ENCODE peak calls at places on chromosomes 13 and 19, in nine cellular contexts. M, B, E, Y, Z, W, F, K and C are unnamed samples.

GRCh38 chr13:78410847-78411246 is 192.5 kb downstream of the POU4F1 start:
- DNase-seq in E (no peak), Y (no peak), M (no peak), Z (no peak), B (no peak), W (no peak), F (no peak), K (no peak), C (no peak)

GRCh38 chr13:86729206-86729605 is 930.0 kb upstream of the SLITRK6 start:
- DNase-seq in E (no peak), W (no peak), M (no peak), F (no peak), K (no peak), Z (peak), B (no peak), Y (no peak), C (no peak)

GRCh38 chr13:76884167-76884566 is 2.0 kb downstream of the KCTD12 start:
- DNase-seq in E (no peak), K (no peak), B (peak), M (no peak), Z (no peak), Y (peak), F (peak), W (peak), C (no peak)

GRCh38 chr19:58097349-58097748 is 682 bp downstream of the ZSCAN18 start:
- DNase-seq in B (no peak), K (no peak), E (no peak), F (no peak), W (no peak), Y (no peak), M (no peak), Z (no peak), C (no peak)

GRCh38 chr13:81480634-81481033 is 1139.7 kb upstream of the SPRY2 start:
- DNase-seq in E (no peak), F (no peak), M (no peak), K (no peak), Y (no peak), B (no peak), Z (no peak), W (no peak), C (no peak)

GRCh38 chr19:11377237-11377636 is 2.8 kb downstream of the SWSAP1 start:
- DNase-seq in Y (no peak), W (peak), K (no peak), F (no peak), M (peak), B (no peak), E (peak), Z (peak), C (no peak)

GRCh38 chr13:75705395-75705794 is 69.3 kb downstream of the LMO7 start:
- DNase-seq in F (no peak), B (no peak), M (peak), Z (no peak), W (no peak), Y (no peak), E (peak), K (no peak), C (no peak)

GRCh38 chr19:38544569-38545315 is 73.0 kb downstream of the MAP4K1 start:
- DNase-seq in E (no peak), Z (peak), W (no peak), M (peak), K (no peak), F (no peak), B (no peak), Y (no peak), C (no peak)

GRCh38 chr19:35493971-35494370 is 3.7 kb upstream of the KRTDAP start:
- DNase-seq in E (no peak), M (no peak), Y (no peak), K (no peak), B (no peak), F (no peak), Z (no peak), W (no peak), C (no peak)

GRCh38 chr19:35963514-35963913 is 27.3 kb downstream of the LRFN3 start:
- DNase-seq in Z (no peak), F (no peak), M (peak), W (no peak), B (no peak), K (peak), E (peak), Y (no peak), C (peak)